ENCODE peak calls at places on chromosomes 16 and 17, in eight cellular contexts. R is endothelial cell, M is neural progenitor cell, D is breast epithelium, P is psoas muscle, E is neural crest cell, C is tibial artery, H is GM13976. N is an unnamed sample.

GRCh38 chr17:72388765-72389473 is 268.1 kb downstream of the SOX9 start:
- DNase-seq in R (no peak), M (no peak), D (no peak), P (no peak), E (no peak), C (no peak), H (no peak), N (no peak)

GRCh38 chr17:78644971-78645370 is 67.8 kb upstream of the DNAH17 start:
- DNase-seq in R (no peak), M (no peak), D (no peak), P (no peak), E (no peak), C (no peak), H (no peak), N (no peak)

GRCh38 chr16:85220125-85220839 is 108.0 kb upstream of the CIBAR2 start:
- DNase-seq in R (no peak), M (no peak), D (peak), P (peak), E (no peak), C (no peak), H (no peak), N (peak)

GRCh38 chr17:63477471-63478440 is 895 bp downstream of the ACE start:
- DNase-seq in R (peak), M (no peak), D (no peak), P (no peak), E (no peak), C (no peak), H (no peak), N (peak)

GRCh38 chr17:61575352-61575975 is 15.6 kb downstream of the NACA2 start:
- DNase-seq in R (no peak), M (no peak), D (no peak), P (no peak), E (no peak), C (no peak), H (no peak), N (no peak)

GRCh38 chr17:9668532-9668931 is 23.2 kb downstream of the USP43 start:
- DNase-seq in R (no peak), M (no peak), D (no peak), P (no peak), E (no peak), C (no peak), H (no peak), N (no peak)

GRCh38 chr17:17624776-17625175 is 33.3 kb upstream of the PEMT start:
- DNase-seq in R (no peak), M (no peak), D (no peak), P (no peak), E (no peak), C (no peak), H (peak), N (no peak)

GRCh38 chr17:71535311-71535710 is 585.5 kb upstream of the SOX9 start:
- DNase-seq in R (no peak), M (no peak), D (peak), P (no peak), E (no peak), C (no peak), H (no peak), N (no peak)

GRCh38 chr17:47184671-47185070 is 4.4 kb downstream of the CDC27 start:
- DNase-seq in R (no peak), M (no peak), D (no peak), P (no peak), E (no peak), C (no peak), H (no peak), N (no peak)

GRCh38 chr17:76956846-76957540 is 88.8 kb downstream of the MGAT5B start:
- DNase-seq in R (no peak), M (no peak), D (no peak), P (no peak), E (no peak), C (no peak), H (no peak), N (no peak)

GRCh38 chr17:14200354-14200753 is 36.3 kb downstream of the CDRT15 start:
- DNase-seq in R (no peak), M (no peak), D (no peak), P (no peak), E (no peak), C (no peak), H (no peak), N (no peak)

GRCh38 chr17:76076765-76077581 is 2.0 kb upstream of the ZACN start:
- DNase-seq in R (no peak), M (peak), D (no peak), P (peak), E (no peak), C (no peak), H (peak), N (no peak)

GRCh38 chr17:51873302-51873701 is 285.2 kb downstream of the CA10 start:
- DNase-seq in R (no peak), M (no peak), D (no peak), P (no peak), E (no peak), C (no peak), H (no peak), N (no peak)

GRCh38 chr16:14307623-14308356 is 236.7 kb downstream of the MRTFB start:
- DNase-seq in R (no peak), M (no peak), D (no peak), P (peak), E (no peak), C (peak), H (no peak), N (no peak)

GRCh38 chr17:56835259-56835575 is 1.3 kb downstream of the DGKE start:
- DNase-seq in R (no peak), M (no peak), D (no peak), P (no peak), E (no peak), C (no peak), H (no peak), N (no peak)

GRCh38 chr17:77819497-77819896 is 139.0 kb upstream of the TNRC6C start:
- DNase-seq in R (no peak), M (no peak), D (no peak), P (no peak), E (no peak), C (no peak), H (no peak), N (no peak)

GRCh38 chr17:28726396-28726911 is 421 bp upstream of the TLCD1 start:
- DNase-seq in R (peak), M (peak), D (no peak), P (no peak), E (peak), C (peak), H (peak), N (peak)

GRCh38 chr17:14784997-14785696 is 480.0 kb downstream of the PMP22 start:
- DNase-seq in R (no peak), M (no peak), D (no peak), P (no peak), E (no peak), C (no peak), H (no peak), N (no peak)

GRCh38 chr16:22282254-22282892 is 14.8 kb upstream of the POLR3E start:
- DNase-seq in R (no peak), M (no peak), D (no peak), P (no peak), E (no peak), C (no peak), H (no peak), N (no peak)

GRCh38 chr17:6690641-6691040 is 22.5 kb downstream of the SLC13A5 start:
- DNase-seq in R (no peak), M (no peak), D (no peak), P (no peak), E (no peak), C (no peak), H (no peak), N (no peak)

GRCh38 chr17:13484020-13484419 is 117.7 kb downstream of the HS3ST3A1 start:
- DNase-seq in R (no peak), M (no peak), D (no peak), P (no peak), E (no peak), C (no peak), H (no peak), N (no peak)

GRCh38 chr16:54135361-54136275 is 151.0 kb downstream of the IRX3 start:
- DNase-seq in R (no peak), M (no peak), D (no peak), P (no peak), E (no peak), C (no peak), H (no peak), N (no peak)

GRCh38 chr16:85523602-85524364 is 89.3 kb upstream of the GSE1 start:
- DNase-seq in R (no peak), M (peak), D (no peak), P (no peak), E (no peak), C (no peak), H (no peak), N (peak)

GRCh38 chr16:70476272-70477020 is 22.1 kb downstream of the FCSK start:
- DNase-seq in R (no peak), M (no peak), D (no peak), P (no peak), E (no peak), C (no peak), H (peak), N (no peak)

GRCh38 chr16:56892705-56893104 is 27.7 kb downstream of the SLC12A3 start:
- DNase-seq in R (no peak), M (no peak), D (no peak), P (no peak), E (no peak), C (no peak), H (no peak), N (no peak)

GRCh38 chr17:12510535-12510934 is 155.2 kb upstream of the MYOCD start:
- DNase-seq in R (no peak), M (no peak), D (no peak), P (no peak), E (no peak), C (no peak), H (no peak), N (no peak)

GRCh38 chr17:9432121-9432866 is 143.3 kb downstream of the STX8 start:
- DNase-seq in R (no peak), M (no peak), D (no peak), P (no peak), E (no peak), C (no peak), H (peak), N (no peak)

GRCh38 chr17:9072626-9073339 is 51.5 kb downstream of the NTN1 start:
- DNase-seq in R (no peak), M (no peak), D (peak), P (peak), E (no peak), C (peak), H (no peak), N (no peak)

GRCh38 chr17:74354123-74354522 is 7.5 kb downstream of the BTBD17 start:
- DNase-seq in R (peak), M (peak), D (no peak), P (no peak), E (peak), C (peak), H (peak), N (peak)

GRCh38 chr16:50300942-50301625 is 34.7 kb downstream of the ADCY7 start:
- DNase-seq in R (no peak), M (no peak), D (no peak), P (peak), E (no peak), C (peak), H (no peak), N (no peak)

DNA sequence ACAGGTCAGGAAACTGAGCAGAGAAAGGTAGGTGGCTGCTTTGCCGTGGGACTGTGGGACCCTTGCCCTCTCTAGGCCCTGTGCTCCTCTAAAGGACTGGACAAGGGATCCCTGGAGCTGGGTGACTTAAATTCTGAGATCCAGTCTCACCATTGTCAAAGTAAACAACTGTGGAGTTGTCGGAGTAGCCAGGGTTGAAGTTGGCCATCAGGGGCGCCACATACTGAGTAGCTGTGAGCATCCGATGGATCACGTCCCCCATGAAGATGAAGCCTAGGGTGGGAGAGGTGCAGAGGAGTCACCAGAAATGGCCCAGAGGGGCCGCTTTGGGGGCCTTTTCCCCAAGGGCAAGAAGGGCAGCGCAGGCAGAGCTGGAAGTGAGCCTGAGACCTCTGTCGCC is 43.5 kb downstream of the PLXDC1 start:
- DNase-seq in R (no peak), M (no peak), D (no peak), P (no peak), E (no peak), C (no peak), H (no peak), N (no peak)
- TF ChIP-seq CTCF in R (no peak), M (no peak), D (no peak), P (no peak), E (no peak), C (no peak), H (no peak), N (no peak)

GRCh38 chr17:39155654-39156053 is 4.2 kb upstream of the PLXDC1 start:
- DNase-seq in R (no peak), M (no peak), D (no peak), P (no peak), E (no peak), C (no peak), H (no peak), N (no peak)

GRCh38 chr17:39150795-39151679 is at the start of gene PLXDC1:
- DNase-seq in R (no peak), M (peak), D (no peak), P (peak), E (no peak), C (no peak), H (no peak), N (no peak)

GRCh38 chr17:39152134-39152884 is 872 bp upstream of the PLXDC1 start:
- DNase-seq in R (peak), M (peak), D (no peak), P (peak), E (no peak), C (no peak), H (no peak), N (no peak)

GRCh38 chr17:39151680-39152058 is 232 bp upstream of the PLXDC1 start:
- DNase-seq in R (no peak), M (no peak), D (no peak), P (peak), E (no peak), C (no peak), H (no peak), N (no peak)

DNA sequence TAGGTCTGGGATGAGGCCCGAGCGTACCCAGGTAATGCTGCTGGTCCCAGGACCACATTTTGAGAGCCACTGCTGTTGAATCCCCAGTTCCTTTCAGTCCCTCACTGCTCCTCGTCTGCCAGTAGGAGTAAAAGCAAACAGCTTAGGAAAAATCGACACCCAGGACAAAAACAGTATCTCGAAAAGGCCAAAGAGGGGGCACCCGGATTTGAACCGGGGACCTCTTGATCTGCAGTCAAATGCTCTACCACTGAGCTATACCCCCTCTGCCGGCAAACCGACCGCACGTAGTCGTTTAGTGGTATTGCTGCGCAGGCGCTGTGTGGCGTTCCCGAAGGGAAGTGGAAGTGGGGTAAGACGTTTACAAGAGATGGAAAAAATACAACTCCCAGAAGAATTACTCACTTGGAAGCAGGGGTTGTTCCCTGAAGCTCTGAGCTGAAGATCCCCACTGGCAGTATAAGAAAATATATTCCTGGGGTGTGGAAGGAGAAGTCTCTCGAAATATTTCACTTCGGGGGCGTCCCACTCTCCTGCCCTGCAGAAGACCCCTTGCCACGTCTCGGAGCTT is 2.2 kb upstream of the PLXDC1 start:
- DNase-seq in R (peak), M (peak), D (peak), P (peak), E (peak), C (peak), H (peak), N (peak)
- TF ChIP-seq CTCF in R (no peak), M (no peak), D (peak), P (peak), E (peak), C (peak), H (no peak), N (no peak)

GRCh38 chr16:80592273-80592672 is 51.5 kb downstream of the DYNLRB2 start:
- DNase-seq in R (no peak), M (no peak), D (no peak), P (no peak), E (no peak), C (no peak), H (no peak), N (no peak)

GRCh38 chr16:80594756-80595155 is 54.0 kb downstream of the DYNLRB2 start:
- DNase-seq in R (no peak), M (no peak), D (no peak), P (no peak), E (no peak), C (no peak), H (no peak), N (no peak)

GRCh38 chr16:80596507-80597207 is 55.9 kb downstream of the DYNLRB2 start:
- DNase-seq in R (no peak), M (no peak), D (no peak), P (no peak), E (no peak), C (no peak), H (no peak), N (no peak)

GRCh38 chr16:80586476-80586875 is 45.7 kb downstream of the DYNLRB2 start:
- DNase-seq in R (no peak), M (no peak), D (no peak), P (no peak), E (no peak), C (no peak), H (no peak), N (no peak)

GRCh38 chr16:80591071-80591935 is 50.5 kb downstream of the DYNLRB2 start:
- DNase-seq in R (no peak), M (no peak), D (no peak), P (no peak), E (no peak), C (no peak), H (no peak), N (no peak)
- TF ChIP-seq CTCF in R (no peak), M (no peak), D (no peak), P (no peak), E (no peak), C (no peak), H (no peak), N (no peak)

DNA sequence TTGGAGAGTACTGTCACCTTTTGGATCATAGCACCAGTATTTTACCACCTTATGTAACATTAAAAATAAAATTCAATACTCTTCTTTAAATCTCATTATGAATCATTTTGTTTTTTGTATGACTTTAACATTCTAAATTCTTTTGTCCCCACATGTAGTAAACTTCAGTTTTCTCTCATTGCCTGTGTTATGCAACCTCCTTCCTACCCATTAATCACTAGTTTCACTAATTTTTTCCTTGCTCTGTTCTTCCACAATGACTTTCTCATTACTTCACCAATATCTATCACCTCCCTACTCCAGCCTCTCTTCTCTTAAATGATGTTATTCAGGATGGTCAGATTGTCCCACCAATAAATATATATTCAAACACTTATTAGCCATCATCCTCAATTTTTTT is 68.7 kb downstream of the TTC19 start:
- DNase-seq in R (no peak), M (no peak), D (no peak), P (no peak), E (no peak), C (no peak), H (no peak), N (no peak)
- TF ChIP-seq CTCF in R (no peak), M (no peak), D (no peak), P (no peak), E (no peak), C (no peak), H (no peak), N (no peak)

N was measured in glutamatergic neuron.